ENCODE peak calls at places on chromosomes 3 and 15, in ten cellular contexts. Y is AG09319; D is Daoy; Z is HepG2; L is omental fat pad; J is iris pigment epithelial cell; P is stomach; V is activated CD8-positive, alpha-beta memory T cell treated with anti-CD3 and anti-CD28 coated beads, Interleukin-2, amount 50 U/mL, for 4 hours; W is Kasumi-1; N is HuH-7. U is an unnamed sample.

GRCh38 chr3:197926418-197926817 is 23.6 kb upstream of the RPL35A start:
- DNase-seq in N (peak), W (peak), V (no peak), D (no peak), Y (no peak), P (no peak), J (no peak), L (no peak), Z (no peak), U (no peak)

GRCh38 chr3:112557980-112558379 is 3.8 kb downstream of the ATG3 start:
- DNase-seq in Z (no peak), P (no peak), W (peak), V (no peak), N (no peak), L (no peak), J (no peak), D (no peak), Y (no peak), U (no peak)

GRCh38 chr3:191944835-191945234 is 483.9 kb downstream of the PYDC2 start:
- DNase-seq in W (no peak), Z (no peak), V (no peak), P (no peak), J (no peak), L (no peak), N (no peak), D (peak), Y (no peak), U (no peak)

GRCh38 chr3:61560452-61561373 is 658 bp upstream of the PTPRG start:
- DNase-seq in P (peak), J (peak), N (no peak), W (peak), Z (peak), L (peak), Y (peak), D (peak), V (no peak), U (no peak)

GRCh38 chr3:38004415-38005075 is 14.0 kb downstream of the VILL start:
- DNase-seq in V (peak), N (peak), W (peak), L (peak), Z (peak), J (peak), D (peak), Y (no peak), P (peak), U (no peak)

GRCh38 chr3:190192807-190193206 is 72.1 kb upstream of the P3H2 start:
- DNase-seq in Z (no peak), W (no peak), N (no peak), P (no peak), L (no peak), V (no peak), Y (no peak), D (no peak), J (no peak), U (no peak)

GRCh38 chr15:70193734-70194133 is 96.0 kb upstream of the TLE3 start:
- DNase-seq in L (no peak), D (no peak), J (no peak), Y (no peak), Z (no peak), N (no peak), P (no peak), V (no peak), W (no peak), U (no peak)

GRCh38 chr3:143165211-143165610 is 45.6 kb downstream of the CHST2 start:
- DNase-seq in P (no peak), N (no peak), D (no peak), V (no peak), Y (no peak), L (no peak), J (no peak), Z (no peak), W (no peak), U (no peak)

GRCh38 chr3:113537155-113537554 is 4.8 kb downstream of the SIDT1 start:
- DNase-seq in Y (no peak), V (no peak), L (no peak), W (no peak), J (no peak), Z (no peak), D (no peak), N (no peak), P (no peak), U (no peak)

GRCh38 chr3:170976190-170976519 is 50.4 kb downstream of the SLC2A2 start:
- DNase-seq in P (no peak), V (no peak), D (no peak), L (no peak), W (no peak), Z (no peak), N (no peak), Y (no peak), J (no peak), U (no peak)

GRCh38 chr15:92365079-92365478 is 28.6 kb upstream of the ST8SIA2 start:
- DNase-seq in D (peak), P (peak), Y (no peak), N (no peak), W (no peak), J (no peak), Z (peak), L (no peak), V (no peak), U (no peak)

U was measured in AG09309.